ENCODE peak calls at places on chromosomes 16 and 17, in nine cellular contexts. E is A549, R is sigmoid colon, H is transverse colon, A is upper lobe of left lung, J is ovary, I is stomach, K is HepG2, S is GM12878. Q is an unnamed sample.
A peak's percentile ranks its signal among the peaks of the same experiment; 100 is the strongest.

GRCh38 chr17:43449470-43450202 is 34.1 kb upstream of the DHX8 start:
- DNase-seq in E (peak; percentile 80), R (no peak), H (no peak), A (peak; percentile 50), J (no peak), I (peak; percentile 34), K (peak; percentile 97), S (no peak), Q (no peak)

GRCh38 chr17:34401165-34401564 is 38.1 kb upstream of the CCL1 start:
- DNase-seq in E (no peak), R (no peak), H (no peak), A (no peak), J (no peak), I (no peak), K (no peak), S (no peak), Q (no peak)

GRCh38 chr16:85167589-85168537 is 55.6 kb upstream of the CIBAR2 start:
- DNase-seq in E (peak; percentile 46), R (no peak), H (no peak), A (no peak), J (no peak), I (no peak), K (peak; percentile 72), S (no peak), Q (no peak)

GRCh38 chr17:75313941-75314550 is 24.8 kb upstream of the SLC25A19 start:
- DNase-seq in E (no peak), R (peak; percentile 75), H (peak; percentile 42), A (peak; percentile 51), J (no peak), I (no peak), K (peak; percentile 73), S (no peak), Q (no peak)

GRCh38 chr17:79826210-79826680 is 13.0 kb downstream of the CBX4 start:
- DNase-seq in E (no peak), R (peak; percentile 68), H (no peak), A (peak; percentile 56), J (no peak), I (no peak), K (no peak), S (no peak), Q (no peak)

GRCh38 chr16:59527206-59527997 is 793.3 kb upstream of the GOT2 start:
- DNase-seq in E (peak; percentile 76), R (no peak), H (no peak), A (no peak), J (no peak), I (no peak), K (no peak), S (no peak), Q (no peak)

GRCh38 chr16:64290461-64290860 is 831.4 kb downstream of the CDH11 start:
- DNase-seq in E (no peak), R (no peak), H (no peak), A (no peak), J (no peak), I (no peak), K (no peak), S (no peak), Q (no peak)

GRCh38 chr17:40363480-40363838 is 1.1 kb downstream of the GJD3 start:
- DNase-seq in E (peak; percentile 63), R (peak; percentile 70), H (peak; percentile 15), A (no peak), J (no peak), I (no peak), K (no peak), S (no peak), Q (no peak)

GRCh38 chr17:19756551-19756950 is 8.5 kb upstream of the ALDH3A1 start:
- DNase-seq in E (no peak), R (no peak), H (no peak), A (peak; percentile 16), J (no peak), I (no peak), K (no peak), S (no peak), Q (no peak)

GRCh38 chr16:47136101-47136820 is 7.5 kb downstream of the NETO2 start:
- DNase-seq in E (peak; percentile 25), R (no peak), H (no peak), A (no peak), J (no peak), I (no peak), K (peak; percentile 13), S (no peak), Q (no peak)

GRCh38 chr17:75130059-75130631 is 1.4 kb downstream of the NT5C start:
- DNase-seq in E (no peak), R (no peak), H (no peak), A (no peak), J (no peak), I (no peak), K (no peak), S (no peak), Q (no peak)

GRCh38 chr16:86073763-86074493 is 175.0 kb downstream of the IRF8 start:
- DNase-seq in E (no peak), R (peak; percentile 55), H (peak; percentile 4), A (no peak), J (no peak), I (no peak), K (no peak), S (no peak), Q (no peak)

GRCh38 chr16:17555176-17555575 is 84.4 kb upstream of the XYLT1 start:
- DNase-seq in E (no peak), R (no peak), H (no peak), A (no peak), J (no peak), I (no peak), K (no peak), S (no peak), Q (no peak)

GRCh38 chr16:48524348-48525200 is 85.4 kb downstream of the N4BP1 start:
- DNase-seq in E (no peak), R (peak; percentile 52), H (no peak), A (peak; percentile 22), J (no peak), I (no peak), K (peak; percentile 56), S (no peak), Q (no peak)

GRCh38 chr17:70780031-70780430 is 610.7 kb downstream of the KCNJ2 start:
- DNase-seq in E (no peak), R (no peak), H (no peak), A (no peak), J (no peak), I (no peak), K (no peak), S (no peak), Q (no peak)

GRCh38 chr16:65740716-65741115 is 618.9 kb upstream of the CDH11 start:
- DNase-seq in E (no peak), R (no peak), H (no peak), A (no peak), J (no peak), I (no peak), K (no peak), S (no peak), Q (no peak)

GRCh38 chr17:38910325-38910724 is 15.1 kb upstream of the LASP1NB start:
- DNase-seq in E (no peak), R (peak; percentile 17), H (no peak), A (no peak), J (peak; percentile 4), I (no peak), K (no peak), S (no peak), Q (no peak)

GRCh38 chr17:38908676-38909181 is 16.7 kb upstream of the LASP1NB start:
- DNase-seq in E (no peak), R (peak; percentile 68), H (no peak), A (no peak), J (peak; percentile 40), I (no peak), K (no peak), S (no peak), Q (no peak)

GRCh38 chr17:38905375-38905774 is 20.0 kb upstream of the LASP1NB start:
- DNase-seq in E (no peak), R (no peak), H (no peak), A (no peak), J (no peak), I (no peak), K (no peak), S (no peak), Q (no peak)

GRCh38 chr17:38906429-38907172 is 18.8 kb upstream of the LASP1NB start:
- DNase-seq in E (no peak), R (no peak), H (no peak), A (no peak), J (no peak), I (no peak), K (no peak), S (no peak), Q (no peak)

GRCh38 chr17:38907930-38908675 is 17.3 kb upstream of the LASP1NB start:
- DNase-seq in E (no peak), R (no peak), H (no peak), A (no peak), J (no peak), I (no peak), K (no peak), S (no peak), Q (no peak)
- H3K4me1 ChIP-seq in E (peaks cover 29% of the 10 kb centered on the region), R (no peaks in the 10 kb centered on the region), H (peaks cover 27% of the 10 kb centered on the region), A (peaks cover 70% of the 10 kb centered on the region), J (peaks cover 34% of the 10 kb centered on the region), I (peaks cover 56% of the 10 kb centered on the region), K (peaks cover 3% of the 10 kb centered on the region), S (peaks cover 5% of the 10 kb centered on the region), Q (peaks cover 11% of the 10 kb centered on the region)

GRCh38 chr17:32283745-32284207 is 18.1 kb downstream of the RHBDL3 start:
- DNase-seq in E (no peak), R (no peak), H (no peak), A (no peak), J (no peak), I (no peak), K (no peak), S (no peak), Q (no peak)
- TF ChIP-seq EP300 in E (no peak), R (no peak), H (no peak), A (no peak), J (no peak), I (no peak), K (no peak), S (no peak), Q (no peak)

DNA sequence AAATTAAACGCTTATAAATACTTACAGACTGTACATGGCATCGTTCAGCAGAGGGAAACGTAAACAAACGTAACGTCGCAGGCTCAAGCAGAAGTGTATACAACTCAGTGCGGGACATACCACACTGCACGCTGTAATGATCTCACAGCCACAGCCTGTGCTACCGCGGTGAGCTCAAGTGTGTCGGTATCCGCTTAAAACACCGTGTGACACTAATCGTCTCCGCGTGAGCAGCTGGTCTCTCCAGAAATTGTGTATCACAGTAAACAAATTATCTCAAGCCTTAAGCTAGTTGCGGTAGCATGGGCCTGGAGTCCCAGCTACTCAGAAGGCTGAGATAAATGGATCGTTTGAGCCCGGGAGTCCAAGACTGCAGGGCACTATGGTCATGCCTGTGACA is 115.3 kb downstream of the ANKRD11 start:
- DNase-seq in E (no peak), R (no peak), H (no peak), A (no peak), J (no peak), I (no peak), K (no peak), S (no peak), Q (no peak)
- H3K4me1 ChIP-seq in E (peaks cover 13% of the 10 kb centered on the region), R (no peaks in the 10 kb centered on the region), H (peaks cover 5% of the 10 kb centered on the region), A (peaks cover 40% of the 10 kb centered on the region), J (peaks cover 28% of the 10 kb centered on the region), I (peaks cover 40% of the 10 kb centered on the region), K (peaks cover 34% of the 10 kb centered on the region), S (peaks cover 13% of the 10 kb centered on the region), Q (no peaks in the 10 kb centered on the region)

DNA sequence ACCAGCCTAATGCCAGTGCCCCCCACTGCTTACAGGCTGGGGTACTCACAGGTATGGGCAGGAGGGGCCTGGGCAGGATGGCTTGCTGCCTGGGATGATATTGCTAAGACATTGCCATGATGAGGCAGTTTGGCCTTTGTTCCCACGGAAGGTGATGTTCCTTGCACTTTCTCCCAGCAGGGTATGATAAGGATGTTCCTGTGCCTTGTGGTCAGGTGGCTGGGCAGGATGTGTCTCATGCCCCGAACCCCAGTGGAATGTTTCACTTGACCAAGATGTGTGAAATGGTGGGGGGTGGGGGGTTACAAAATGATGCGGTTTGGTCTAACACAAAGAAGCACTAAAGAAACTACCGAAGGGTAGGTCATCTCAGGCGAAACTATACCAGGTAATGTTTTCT is 337.8 kb upstream of the ZFHX3 start:
- DNase-seq in E (no peak), R (no peak), H (no peak), A (no peak), J (no peak), I (no peak), K (no peak), S (no peak), Q (no peak)
- TF ChIP-seq EP300 in E (no peak), R (no peak), H (no peak), A (no peak), J (no peak), I (no peak), K (no peak), S (no peak), Q (no peak)

Q was measured in tibial nerve.